ENCODE peak calls at places on chromosomes 5 and 9, in five cellular contexts. D is GM12892, A is HepG2, Y is SK-N-SH, V is H1. W is an unnamed sample.

GRCh38 chr5:13217636-13218035 is 726.9 kb downstream of the DNAH5 start:
- DNase-seq in D (no peak), A (no peak), Y (no peak), V (no peak), W (no peak)

GRCh38 chr5:132386644-132387286 is 17.3 kb downstream of the SLC22A5 start:
- DNase-seq in D (peak; percentile 66), A (peak; percentile 56), Y (peak; percentile 71), V (peak; percentile 81), W (peak; percentile 53)

GRCh38 chr9:110340306-110340705 is 2.6 kb upstream of the TXNDC8 start:
- DNase-seq in D (no peak), A (peak; percentile 14), Y (no peak), V (no peak), W (no peak)

GRCh38 chr5:157076558-157076957 is 17.6 kb upstream of the HAVCR1 start:
- DNase-seq in D (no peak), A (no peak), Y (no peak), V (no peak), W (no peak)

GRCh38 chr9:121463026-121463827 is 36.4 kb downstream of the GGTA1 start:
- DNase-seq in D (no peak), A (peak; percentile 4), Y (peak; percentile 62), V (peak; percentile 87), W (no peak)

GRCh38 chr5:115785395-115786009 is 31.0 kb downstream of the CDO1 start:
- DNase-seq in D (no peak), A (no peak), Y (no peak), V (peak; percentile 59), W (no peak)

GRCh38 chr9:3906437-3907213 is 380.8 kb upstream of the RFX3 start:
- DNase-seq in D (no peak), A (no peak), Y (peak; percentile 6), V (no peak), W (no peak)

GRCh38 chr5:157486861-157487260 is 26.8 kb downstream of the NIPAL4 start:
- DNase-seq in D (no peak), A (no peak), Y (no peak), V (no peak), W (no peak)

GRCh38 chr5:168655316-168655715 is 76.1 kb upstream of the PANK3 start:
- DNase-seq in D (no peak), A (no peak), Y (no peak), V (no peak), W (no peak)

GRCh38 chr9:117737721-117738226 is 33.6 kb downstream of the TLR4 start:
- DNase-seq in D (no peak), A (no peak), Y (no peak), V (no peak), W (no peak)

GRCh38 chr9:36970007-36970888 is 63.8 kb downstream of the PAX5 start:
- DNase-seq in D (no peak), A (no peak), Y (no peak), V (peak; percentile 23), W (no peak)

GRCh38 chr5:173338380-173339015 is 10.3 kb upstream of the STC2 start:
- DNase-seq in D (no peak), A (no peak), Y (no peak), V (no peak), W (no peak)

GRCh38 chr9:106203832-106204516 is 509.6 kb downstream of the TMEM38B start:
- DNase-seq in D (no peak), A (no peak), Y (no peak), V (no peak), W (no peak)

GRCh38 chr5:5298841-5299543 is 123.5 kb upstream of the ICE1 start:
- DNase-seq in D (no peak), A (no peak), Y (peak; percentile 78), V (no peak), W (no peak)

GRCh38 chr9:36337002-36337401 is 63.1 kb downstream of the RNF38 start:
- DNase-seq in D (no peak), A (no peak), Y (no peak), V (no peak), W (no peak)

GRCh38 chr5:53169933-53170332 is 60.4 kb upstream of the MOCS2 start:
- DNase-seq in D (no peak), A (no peak), Y (no peak), V (no peak), W (no peak)

GRCh38 chr9:126058631-126059030 is 268.0 kb upstream of the MVB12B start:
- DNase-seq in D (no peak), A (no peak), Y (peak; percentile 80), V (no peak), W (no peak)

GRCh38 chr5:93578813-93579560 is 2.0 kb downstream of the NR2F1-AS1 start:
- DNase-seq in D (no peak), A (no peak), Y (peak; percentile 52), V (peak; percentile 67), W (no peak)
- TF ChIP-seq POLR2AphosphoS5 in D (no peak), A (no peak), Y (no peak), V (no peak), W (no peak)

DNA sequence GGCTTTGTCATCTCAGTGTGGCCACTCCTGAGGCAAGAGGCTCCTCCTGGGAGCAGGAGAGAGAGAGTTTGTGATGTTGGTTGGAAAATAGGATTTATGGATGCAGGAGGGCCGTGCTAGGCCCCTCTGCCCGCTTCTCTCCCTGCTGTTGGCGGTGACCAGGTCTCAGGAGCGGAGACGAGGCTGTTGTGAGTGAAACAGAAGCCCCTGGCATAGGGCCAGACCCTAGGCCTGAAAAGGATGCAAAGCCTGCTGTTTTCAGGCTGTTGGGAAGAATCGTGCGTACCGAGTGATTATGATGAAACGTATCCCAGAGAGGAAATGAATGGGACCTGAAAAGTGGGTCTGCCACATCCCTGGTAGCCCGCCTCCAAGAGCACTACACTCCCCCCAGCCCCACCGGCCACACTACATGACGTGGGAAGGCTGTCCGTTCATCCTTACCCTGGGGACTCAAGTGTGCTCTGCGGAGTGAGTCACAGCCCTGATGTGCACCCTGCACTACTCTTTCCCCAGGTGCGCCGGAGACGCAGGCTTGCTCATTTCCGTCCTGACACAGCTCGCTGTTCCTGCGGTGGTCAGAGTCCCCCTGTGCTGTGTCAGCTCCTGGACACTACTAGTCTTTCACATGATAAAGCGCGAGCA is 91.3 kb downstream of the ANKRD33B start:
- DNase-seq in D (no peak), A (no peak), Y (peak; percentile 50), V (no peak), W (no peak)
- TF ChIP-seq TAF1 in D (no peak), A (no peak), Y (no peak), V (no peak), W (no peak)

DNA sequence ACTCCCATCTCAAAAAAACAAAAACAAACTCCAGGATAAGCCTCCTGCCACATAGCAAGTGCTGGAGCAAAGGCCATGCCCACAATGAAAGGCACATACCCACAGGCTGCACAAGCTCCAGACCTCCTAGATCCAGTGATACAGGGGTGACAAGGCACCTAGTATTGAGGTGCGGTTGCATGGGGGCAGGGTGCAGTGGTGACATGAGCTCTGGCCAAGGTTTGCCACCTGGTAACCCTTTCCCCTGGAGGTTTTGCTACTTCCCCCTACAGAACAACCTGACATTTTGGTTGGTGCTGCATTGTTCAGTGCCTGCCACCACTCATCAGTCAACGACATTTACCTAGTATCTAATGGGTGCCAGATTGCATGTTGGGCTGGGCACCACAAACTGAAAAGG is 14.5 kb downstream of the CDKN2AIPNL start:
- DNase-seq in D (no peak), A (no peak), Y (no peak), V (no peak), W (no peak)
- TF ChIP-seq POLR2AphosphoS5 in D (no peak), A (no peak), Y (no peak), V (peak; percentile 64), W (no peak)

GRCh38 chr9:16413509-16414016 is 456.9 kb downstream of the BNC2 start:
- DNase-seq in D (no peak), A (peak; percentile 95), Y (no peak), V (no peak), W (no peak)
- TF ChIP-seq TAF1 in D (no peak), A (no peak), Y (no peak), V (no peak), W (no peak)

GRCh38 chr9:113559834-113560620 is 96.5 kb downstream of the RGS3 start:
- DNase-seq in D (no peak), A (no peak), Y (no peak), V (no peak), W (no peak)

GRCh38 chr9:113558632-113559502 is 95.3 kb downstream of the RGS3 start:
- DNase-seq in D (no peak), A (peak; percentile 83), Y (peak; percentile 76), V (no peak), W (no peak)

GRCh38 chr9:113560621-113560915 is 97.0 kb downstream of the RGS3 start:
- DNase-seq in D (no peak), A (no peak), Y (no peak), V (no peak), W (no peak)

GRCh38 chr9:113562653-113563381 is 99.3 kb downstream of the RGS3 start:
- DNase-seq in D (no peak), A (no peak), Y (no peak), V (no peak), W (no peak)

GRCh38 chr9:113556877-113557593 is 93.5 kb downstream of the RGS3 start:
- DNase-seq in D (no peak), A (no peak), Y (no peak), V (no peak), W (no peak)
- TF ChIP-seq POLR2AphosphoS5 in D (no peak), A (no peak), Y (no peak), V (no peak), W (no peak)